ENCODE peak calls at places on chromosomes 6 and 20, in nine cellular contexts. One of them, this sample, is unnamed.

GRCh38 chr6:44960898-44961297 is 367.2 kb upstream of the RUNX2 start:
- DNase-seq in NCI-H345: no peak
- DNase-seq in SK-MEL-5: peak
- DNase-seq in COR-L47: no peak
- DNase-seq in caudate nucleus: no peak
- DNase-seq in PC-9: no peak
- DNase-seq in iPS DF 6.9: no peak
- DNase-seq in NCI-H146: no peak
- DNase-seq in BE2C: no peak
- DNase-seq in this sample: no peak

GRCh38 chr20:5001174-5002076 is at the start of gene SLC23A2:
- DNase-seq in NCI-H146: peak
- DNase-seq in SK-MEL-5: peak
- DNase-seq in NCI-H345: peak
- DNase-seq in PC-9: peak
- DNase-seq in iPS DF 6.9: no peak
- DNase-seq in BE2C: peak
- DNase-seq in caudate nucleus: peak
- DNase-seq in COR-L47: no peak
- DNase-seq in this sample: no peak

GRCh38 chr20:44017905-44018683 is 103.4 kb downstream of the TOX2 start:
- DNase-seq in COR-L47: peak
- DNase-seq in NCI-H146: peak
- DNase-seq in NCI-H345: peak
- DNase-seq in PC-9: peak
- DNase-seq in iPS DF 6.9: no peak
- DNase-seq in caudate nucleus: peak
- DNase-seq in BE2C: peak
- DNase-seq in SK-MEL-5: no peak
- DNase-seq in this sample: no peak

GRCh38 chr6:130838971-130839370 is 11.8 kb downstream of the SMLR1 start:
- DNase-seq in BE2C: no peak
- DNase-seq in SK-MEL-5: no peak
- DNase-seq in caudate nucleus: no peak
- DNase-seq in COR-L47: no peak
- DNase-seq in PC-9: no peak
- DNase-seq in NCI-H146: no peak
- DNase-seq in iPS DF 6.9: no peak
- DNase-seq in NCI-H345: no peak
- DNase-seq in this sample: no peak

GRCh38 chr6:127812985-127813681 is 87.7 kb downstream of the THEMIS start:
- DNase-seq in NCI-H146: no peak
- DNase-seq in caudate nucleus: no peak
- DNase-seq in SK-MEL-5: no peak
- DNase-seq in iPS DF 6.9: no peak
- DNase-seq in PC-9: no peak
- DNase-seq in BE2C: no peak
- DNase-seq in NCI-H345: no peak
- DNase-seq in COR-L47: no peak
- DNase-seq in this sample: no peak

GRCh38 chr6:55913213-55914195 is 38.1 kb upstream of the BMP5 start:
- DNase-seq in COR-L47: no peak
- DNase-seq in NCI-H345: no peak
- DNase-seq in PC-9: no peak
- DNase-seq in SK-MEL-5: no peak
- DNase-seq in iPS DF 6.9: no peak
- DNase-seq in BE2C: no peak
- DNase-seq in NCI-H146: no peak
- DNase-seq in caudate nucleus: no peak
- DNase-seq in this sample: no peak

GRCh38 chr20:46035713-46036112 is 6.7 kb downstream of the SLC12A5 start:
- DNase-seq in NCI-H345: peak
- DNase-seq in iPS DF 6.9: no peak
- DNase-seq in NCI-H146: no peak
- DNase-seq in caudate nucleus: peak
- DNase-seq in BE2C: no peak
- DNase-seq in PC-9: no peak
- DNase-seq in SK-MEL-5: no peak
- DNase-seq in COR-L47: no peak
- DNase-seq in this sample: no peak

GRCh38 chr6:15615837-15616236 is 47.0 kb downstream of the DTNBP1 start:
- DNase-seq in NCI-H345: no peak
- DNase-seq in COR-L47: no peak
- DNase-seq in iPS DF 6.9: no peak
- DNase-seq in BE2C: no peak
- DNase-seq in SK-MEL-5: peak
- DNase-seq in NCI-H146: no peak
- DNase-seq in PC-9: no peak
- DNase-seq in caudate nucleus: no peak
- DNase-seq in this sample: no peak

GRCh38 chr6:116881236-116881635 is 4.2 kb downstream of the RFX6 start:
- DNase-seq in iPS DF 6.9: no peak
- DNase-seq in caudate nucleus: no peak
- DNase-seq in SK-MEL-5: peak
- DNase-seq in PC-9: no peak
- DNase-seq in NCI-H146: no peak
- DNase-seq in NCI-H345: no peak
- DNase-seq in COR-L47: no peak
- DNase-seq in BE2C: no peak
- DNase-seq in this sample: no peak

GRCh38 chr6:111580826-111581505 is 24.7 kb downstream of the TRAF3IP2 start:
- DNase-seq in COR-L47: no peak
- DNase-seq in caudate nucleus: no peak
- DNase-seq in PC-9: no peak
- DNase-seq in NCI-H146: no peak
- DNase-seq in SK-MEL-5: peak
- DNase-seq in iPS DF 6.9: no peak
- DNase-seq in BE2C: peak
- DNase-seq in NCI-H345: no peak
- DNase-seq in this sample: no peak

GRCh38 chr6:35610830-35611229 is 77.9 kb downstream of the FKBP5 start:
- DNase-seq in NCI-H146: no peak
- DNase-seq in caudate nucleus: no peak
- DNase-seq in PC-9: no peak
- DNase-seq in NCI-H345: no peak
- DNase-seq in iPS DF 6.9: no peak
- DNase-seq in COR-L47: no peak
- DNase-seq in BE2C: no peak
- DNase-seq in SK-MEL-5: no peak
- DNase-seq in this sample: no peak

GRCh38 chr6:33693186-33694158 is 18.0 kb downstream of the UQCC2 start:
- DNase-seq in PC-9: no peak
- DNase-seq in COR-L47: no peak
- DNase-seq in iPS DF 6.9: no peak
- DNase-seq in caudate nucleus: no peak
- DNase-seq in SK-MEL-5: no peak
- DNase-seq in NCI-H345: no peak
- DNase-seq in NCI-H146: no peak
- DNase-seq in BE2C: no peak
- DNase-seq in this sample: no peak

GRCh38 chr6:104908031-104908430 is 48.3 kb upstream of the HACE1 start:
- DNase-seq in iPS DF 6.9: no peak
- DNase-seq in BE2C: no peak
- DNase-seq in COR-L47: no peak
- DNase-seq in caudate nucleus: no peak
- DNase-seq in NCI-H345: no peak
- DNase-seq in PC-9: no peak
- DNase-seq in NCI-H146: no peak
- DNase-seq in SK-MEL-5: peak
- DNase-seq in this sample: no peak

GRCh38 chr6:30938730-30939129 is 2.0 kb upstream of the MUCL3 start:
- DNase-seq in iPS DF 6.9: no peak
- DNase-seq in COR-L47: no peak
- DNase-seq in BE2C: no peak
- DNase-seq in caudate nucleus: no peak
- DNase-seq in NCI-H345: no peak
- DNase-seq in NCI-H146: no peak
- DNase-seq in SK-MEL-5: no peak
- DNase-seq in PC-9: peak
- DNase-seq in this sample: no peak

GRCh38 chr6:116247285-116247684 is 6.6 kb downstream of the TSPYL4 start:
- DNase-seq in iPS DF 6.9: no peak
- DNase-seq in BE2C: no peak
- DNase-seq in caudate nucleus: no peak
- DNase-seq in SK-MEL-5: no peak
- DNase-seq in NCI-H146: no peak
- DNase-seq in COR-L47: no peak
- DNase-seq in NCI-H345: no peak
- DNase-seq in PC-9: no peak
- DNase-seq in this sample: no peak

GRCh38 chr20:31452575-31452974 is 12.1 kb downstream of the DEFB123 start:
- DNase-seq in iPS DF 6.9: no peak
- DNase-seq in COR-L47: no peak
- DNase-seq in NCI-H345: no peak
- DNase-seq in PC-9: no peak
- DNase-seq in caudate nucleus: no peak
- DNase-seq in NCI-H146: no peak
- DNase-seq in SK-MEL-5: peak
- DNase-seq in BE2C: no peak
- DNase-seq in this sample: no peak

GRCh38 chr6:48110436-48111142 is 408 bp downstream of the PTCHD4 start:
- DNase-seq in PC-9: no peak
- DNase-seq in NCI-H146: peak
- DNase-seq in NCI-H345: no peak
- DNase-seq in BE2C: no peak
- DNase-seq in iPS DF 6.9: no peak
- DNase-seq in SK-MEL-5: peak
- DNase-seq in caudate nucleus: no peak
- DNase-seq in COR-L47: no peak
- DNase-seq in this sample: no peak